ENCODE peak calls at places on chromosomes 7 and 10, in seven cellular contexts. One of them, this sample, is unnamed.

GRCh38 chr10:589961-590680 is 99.3 kb downstream of the DIP2C start:
- DNase-seq in adipocyte: no peak
- DNase-seq in NCI-H2029: no peak
- DNase-seq in spleen: no peak
- DNase-seq in MCF 10A: no peak
- DNase-seq in caudate nucleus: no peak
- DNase-seq in HepG2: no peak
- DNase-seq in this sample: no peak

GRCh38 chr7:7176421-7177043 is 5.8 kb upstream of the C1GALT1 start:
- DNase-seq in adipocyte: peak
- DNase-seq in NCI-H2029: no peak
- DNase-seq in spleen: no peak
- DNase-seq in MCF 10A: peak
- DNase-seq in caudate nucleus: no peak
- DNase-seq in HepG2: peak
- DNase-seq in this sample: no peak

GRCh38 chr10:88800152-88801125 is 2.1 kb upstream of the LIPM start:
- DNase-seq in adipocyte: peak
- DNase-seq in NCI-H2029: no peak
- DNase-seq in spleen: no peak
- DNase-seq in MCF 10A: no peak
- DNase-seq in caudate nucleus: no peak
- DNase-seq in HepG2: no peak
- DNase-seq in this sample: no peak

GRCh38 chr10:69406302-69406811 is 10.4 kb downstream of the TACR2 start:
- DNase-seq in adipocyte: no peak
- DNase-seq in NCI-H2029: no peak
- DNase-seq in spleen: peak
- DNase-seq in MCF 10A: no peak
- DNase-seq in caudate nucleus: no peak
- DNase-seq in HepG2: no peak
- DNase-seq in this sample: no peak

GRCh38 chr7:84112771-84113170 is 81.8 kb downstream of the SEMA3A start:
- DNase-seq in adipocyte: peak
- DNase-seq in NCI-H2029: no peak
- DNase-seq in spleen: no peak
- DNase-seq in MCF 10A: peak
- DNase-seq in caudate nucleus: no peak
- DNase-seq in HepG2: no peak
- DNase-seq in this sample: no peak

GRCh38 chr7:105304040-105304895 is 84.5 kb downstream of the SRPK2 start:
- DNase-seq in adipocyte: peak
- DNase-seq in NCI-H2029: no peak
- DNase-seq in spleen: no peak
- DNase-seq in MCF 10A: peak
- DNase-seq in caudate nucleus: no peak
- DNase-seq in HepG2: peak
- DNase-seq in this sample: no peak

GRCh38 chr7:155803418-155804376 is 8.6 kb downstream of the SHH start:
- DNase-seq in adipocyte: peak
- DNase-seq in NCI-H2029: peak
- DNase-seq in spleen: peak
- DNase-seq in MCF 10A: no peak
- DNase-seq in caudate nucleus: no peak
- DNase-seq in HepG2: no peak
- DNase-seq in this sample: no peak

GRCh38 chr10:101030492-101031127 is 319 bp downstream of the PDZD7 start:
- DNase-seq in adipocyte: no peak
- DNase-seq in NCI-H2029: no peak
- DNase-seq in spleen: no peak
- DNase-seq in MCF 10A: no peak
- DNase-seq in caudate nucleus: no peak
- DNase-seq in HepG2: no peak
- DNase-seq in this sample: no peak

GRCh38 chr10:24891823-24892222 is 60.6 kb downstream of the PRTFDC1 start:
- DNase-seq in adipocyte: peak
- DNase-seq in NCI-H2029: peak
- DNase-seq in spleen: no peak
- DNase-seq in MCF 10A: peak
- DNase-seq in caudate nucleus: no peak
- DNase-seq in HepG2: no peak
- DNase-seq in this sample: no peak

This sample was measured in nucleus accumbens.